ENCODE peak calls at places on chromosome 22, in nine cellular contexts. One of them, this sample, is unnamed.

GRCh38 chr22:32776800-32777199 is 24.7 kb upstream of the TIMP3 start:
- DNase-seq in NB4: no peak
- DNase-seq in right lobe of liver: no peak
- DNase-seq in lower leg skin: no peak
- DNase-seq in A549: no peak
- DNase-seq in HCT116: no peak
- DNase-seq in transverse colon: no peak
- DNase-seq in ovary: no peak
- DNase-seq in testis: no peak
- DNase-seq in this sample: no peak

GRCh38 chr22:39135092-39135896 is 17.2 kb downstream of the CBX7 start:
- DNase-seq in right lobe of liver: no peak
- DNase-seq in testis: no peak
- DNase-seq in ovary: no peak
- DNase-seq in transverse colon: peak; percentile 44
- DNase-seq in NB4: peak; percentile 64
- DNase-seq in lower leg skin: no peak
- DNase-seq in A549: peak; percentile 49
- DNase-seq in HCT116: peak; percentile 7
- DNase-seq in this sample: no peak

GRCh38 chr22:44090571-44090905 is 66.4 kb downstream of the PARVB start:
- DNase-seq in NB4: no peak
- DNase-seq in ovary: no peak
- DNase-seq in lower leg skin: no peak
- DNase-seq in testis: no peak
- DNase-seq in right lobe of liver: no peak
- DNase-seq in A549: no peak
- DNase-seq in HCT116: no peak
- DNase-seq in transverse colon: no peak
- DNase-seq in this sample: no peak

GRCh38 chr22:49009359-49010063 is 818.2 kb downstream of the BRD1 start:
- DNase-seq in transverse colon: no peak
- DNase-seq in A549: no peak
- DNase-seq in lower leg skin: peak; percentile 56
- DNase-seq in HCT116: no peak
- DNase-seq in ovary: no peak
- DNase-seq in right lobe of liver: no peak
- DNase-seq in testis: peak; percentile 3
- DNase-seq in NB4: no peak
- DNase-seq in this sample: no peak

GRCh38 chr22:44939451-44939850 is 70.4 kb downstream of the PHF21B start:
- DNase-seq in NB4: no peak
- DNase-seq in HCT116: no peak
- DNase-seq in right lobe of liver: no peak
- DNase-seq in ovary: no peak
- DNase-seq in testis: no peak
- DNase-seq in A549: no peak
- DNase-seq in lower leg skin: no peak
- DNase-seq in transverse colon: no peak
- DNase-seq in this sample: no peak

GRCh38 chr22:17773606-17774205 is 563 bp downstream of the BID start:
- DNase-seq in testis: peak; percentile 48
- DNase-seq in HCT116: no peak
- DNase-seq in right lobe of liver: peak; percentile 69
- DNase-seq in lower leg skin: no peak
- DNase-seq in ovary: no peak
- DNase-seq in A549: peak; percentile 12
- DNase-seq in NB4: peak; percentile 74
- DNase-seq in transverse colon: peak; percentile 66
- DNase-seq in this sample: no peak

GRCh38 chr22:23218867-23219251 is 38.5 kb downstream of the BCR start:
- DNase-seq in transverse colon: peak; percentile 54
- DNase-seq in HCT116: no peak
- DNase-seq in ovary: peak; percentile 50
- DNase-seq in right lobe of liver: peak; percentile 56
- DNase-seq in testis: no peak
- DNase-seq in lower leg skin: no peak
- DNase-seq in A549: no peak
- DNase-seq in NB4: peak; percentile 81
- DNase-seq in this sample: no peak

GRCh38 chr22:48926663-48927062 is 901.0 kb downstream of the BRD1 start:
- DNase-seq in HCT116: no peak
- DNase-seq in A549: no peak
- DNase-seq in ovary: no peak
- DNase-seq in transverse colon: no peak
- DNase-seq in testis: no peak
- DNase-seq in NB4: no peak
- DNase-seq in right lobe of liver: no peak
- DNase-seq in lower leg skin: peak; percentile 20
- DNase-seq in this sample: no peak

GRCh38 chr22:39470462-39471335 is 13.9 kb downstream of the MGAT3 start:
- DNase-seq in testis: no peak
- DNase-seq in lower leg skin: no peak
- DNase-seq in HCT116: no peak
- DNase-seq in A549: no peak
- DNase-seq in transverse colon: no peak
- DNase-seq in right lobe of liver: no peak
- DNase-seq in ovary: no peak
- DNase-seq in NB4: no peak
- DNase-seq in this sample: no peak

GRCh38 chr22:24975813-24976341 is 23.4 kb downstream of the KIAA1671 start:
- DNase-seq in transverse colon: no peak
- DNase-seq in right lobe of liver: no peak
- DNase-seq in A549: no peak
- DNase-seq in testis: peak; percentile 75
- DNase-seq in HCT116: no peak
- DNase-seq in lower leg skin: no peak
- DNase-seq in ovary: peak; percentile 79
- DNase-seq in NB4: no peak
- DNase-seq in this sample: peak; percentile 89

GRCh38 chr22:31277741-31278642 is 14.3 kb downstream of the PIK3IP1 start:
- DNase-seq in right lobe of liver: no peak
- DNase-seq in HCT116: no peak
- DNase-seq in transverse colon: no peak
- DNase-seq in lower leg skin: no peak
- DNase-seq in testis: no peak
- DNase-seq in A549: no peak
- DNase-seq in NB4: no peak
- DNase-seq in ovary: no peak
- DNase-seq in this sample: peak; percentile 55

GRCh38 chr22:27391092-27391770 is 410.3 kb downstream of the MN1 start:
- DNase-seq in ovary: peak; percentile 65
- DNase-seq in A549: no peak
- DNase-seq in lower leg skin: peak; percentile 66
- DNase-seq in testis: peak; percentile 81
- DNase-seq in transverse colon: no peak
- DNase-seq in right lobe of liver: no peak
- DNase-seq in HCT116: no peak
- DNase-seq in NB4: no peak
- DNase-seq in this sample: no peak

GRCh38 chr22:21866821-21867527 is 471 bp downstream of the MAPK1 start:
- DNase-seq in A549: peak; percentile 5
- DNase-seq in testis: peak; percentile 39
- DNase-seq in ovary: peak; percentile 26
- DNase-seq in NB4: peak; percentile 45
- DNase-seq in lower leg skin: peak; percentile 87
- DNase-seq in right lobe of liver: peak; percentile 40
- DNase-seq in HCT116: no peak
- DNase-seq in transverse colon: peak; percentile 35
- DNase-seq in this sample: peak; percentile 70

GRCh38 chr22:20581503-20582170 is 74.2 kb downstream of the MED15 start:
- DNase-seq in ovary: no peak
- DNase-seq in transverse colon: no peak
- DNase-seq in lower leg skin: no peak
- DNase-seq in NB4: no peak
- DNase-seq in HCT116: no peak
- DNase-seq in A549: no peak
- DNase-seq in testis: no peak
- DNase-seq in right lobe of liver: peak; percentile 20
- DNase-seq in this sample: no peak

GRCh38 chr22:25092119-25092518 is 107.5 kb upstream of the CRYBB3 start:
- DNase-seq in right lobe of liver: no peak
- DNase-seq in transverse colon: no peak
- DNase-seq in HCT116: no peak
- DNase-seq in NB4: no peak
- DNase-seq in A549: no peak
- DNase-seq in ovary: no peak
- DNase-seq in lower leg skin: no peak
- DNase-seq in testis: no peak
- DNase-seq in this sample: no peak

GRCh38 chr22:17368144-17368726 is 1.0 kb upstream of the CECR2 start:
- DNase-seq in NB4: no peak
- DNase-seq in HCT116: no peak
- DNase-seq in transverse colon: no peak
- DNase-seq in ovary: no peak
- DNase-seq in lower leg skin: no peak
- DNase-seq in testis: peak; percentile 53
- DNase-seq in A549: no peak
- DNase-seq in right lobe of liver: no peak
- DNase-seq in this sample: no peak

GRCh38 chr22:23777776-23778575 is 5.3 kb downstream of the MMP11 start:
- DNase-seq in testis: no peak
- DNase-seq in lower leg skin: no peak
- DNase-seq in right lobe of liver: no peak
- DNase-seq in ovary: no peak
- DNase-seq in A549: no peak
- DNase-seq in transverse colon: no peak
- DNase-seq in HCT116: no peak
- DNase-seq in NB4: no peak
- DNase-seq in this sample: no peak

GRCh38 chr22:22226448-22227187 is 18.0 kb upstream of the VPREB1 start:
- DNase-seq in testis: no peak
- DNase-seq in HCT116: no peak
- DNase-seq in right lobe of liver: no peak
- DNase-seq in NB4: no peak
- DNase-seq in A549: no peak
- DNase-seq in ovary: no peak
- DNase-seq in lower leg skin: peak; percentile 6
- DNase-seq in transverse colon: no peak
- DNase-seq in this sample: no peak

GRCh38 chr22:44211256-44211945 is 30.7 kb downstream of the PARVG start:
- DNase-seq in transverse colon: peak; percentile 14
- DNase-seq in ovary: no peak
- DNase-seq in lower leg skin: peak; percentile 88
- DNase-seq in testis: no peak
- DNase-seq in right lobe of liver: no peak
- DNase-seq in HCT116: no peak
- DNase-seq in A549: no peak
- DNase-seq in NB4: no peak
- DNase-seq in this sample: no peak

GRCh38 chr22:22462813-22463567 is 45.6 kb downstream of the ZNF280B start:
- DNase-seq in NB4: peak; percentile 18
- DNase-seq in A549: peak; percentile 30
- DNase-seq in right lobe of liver: no peak
- DNase-seq in testis: no peak
- DNase-seq in transverse colon: no peak
- DNase-seq in lower leg skin: no peak
- DNase-seq in ovary: no peak
- DNase-seq in HCT116: no peak
- DNase-seq in this sample: no peak

GRCh38 chr22:31954535-31955326 is 10.4 kb downstream of the YWHAH start:
- DNase-seq in NB4: no peak
- DNase-seq in ovary: no peak
- DNase-seq in A549: no peak
- DNase-seq in HCT116: no peak
- DNase-seq in right lobe of liver: no peak
- DNase-seq in testis: no peak
- DNase-seq in lower leg skin: no peak
- DNase-seq in transverse colon: no peak
- DNase-seq in this sample: no peak

GRCh38 chr22:32674925-32675825 is 126.3 kb upstream of the TIMP3 start:
- DNase-seq in testis: peak; percentile 23
- DNase-seq in transverse colon: no peak
- DNase-seq in ovary: no peak
- DNase-seq in A549: no peak
- DNase-seq in lower leg skin: no peak
- DNase-seq in HCT116: no peak
- DNase-seq in right lobe of liver: no peak
- DNase-seq in NB4: peak; percentile 40
- DNase-seq in this sample: peak; percentile 37

GRCh38 chr22:41525450-41526225 is 18.6 kb downstream of the POLR3H start:
- DNase-seq in testis: no peak
- DNase-seq in NB4: no peak
- DNase-seq in transverse colon: no peak
- DNase-seq in lower leg skin: no peak
- DNase-seq in right lobe of liver: no peak
- DNase-seq in A549: no peak
- DNase-seq in ovary: no peak
- DNase-seq in HCT116: no peak
- DNase-seq in this sample: peak; percentile 68
- TF ChIP-seq POLR2A in testis: no peak
- TF ChIP-seq POLR2A in NB4: no peak
- TF ChIP-seq POLR2A in transverse colon: no peak
- TF ChIP-seq POLR2A in lower leg skin: no peak
- TF ChIP-seq POLR2A in right lobe of liver: peak; percentile 9
- TF ChIP-seq POLR2A in A549: no peak
- TF ChIP-seq POLR2A in ovary: no peak
- TF ChIP-seq POLR2A in HCT116: no peak
- TF ChIP-seq POLR2A in this sample: no peak

GRCh38 chr22:50196256-50196655 is 4.6 kb upstream of the SELENOO start:
- DNase-seq in HCT116: no peak
- DNase-seq in ovary: no peak
- DNase-seq in testis: no peak
- DNase-seq in lower leg skin: no peak
- DNase-seq in A549: no peak
- DNase-seq in NB4: no peak
- DNase-seq in transverse colon: no peak
- DNase-seq in right lobe of liver: no peak
- DNase-seq in this sample: no peak
- TF ChIP-seq POLR2A in HCT116: no peak
- TF ChIP-seq POLR2A in ovary: no peak
- TF ChIP-seq POLR2A in testis: no peak
- TF ChIP-seq POLR2A in lower leg skin: no peak
- TF ChIP-seq POLR2A in A549: no peak
- TF ChIP-seq POLR2A in NB4: no peak
- TF ChIP-seq POLR2A in transverse colon: no peak
- TF ChIP-seq POLR2A in right lobe of liver: no peak
- TF ChIP-seq POLR2A in this sample: no peak

GRCh38 chr22:46036558-46037408 is 59.8 kb upstream of the WNT7B start:
- DNase-seq in right lobe of liver: peak; percentile 47
- DNase-seq in testis: peak; percentile 58
- DNase-seq in ovary: peak; percentile 45
- DNase-seq in lower leg skin: peak; percentile 90
- DNase-seq in transverse colon: peak; percentile 59
- DNase-seq in A549: peak; percentile 69
- DNase-seq in HCT116: peak; percentile 39
- DNase-seq in NB4: peak; percentile 48
- DNase-seq in this sample: peak; percentile 78
- TF ChIP-seq POLR2A in right lobe of liver: no peak
- TF ChIP-seq POLR2A in testis: no peak
- TF ChIP-seq POLR2A in ovary: no peak
- TF ChIP-seq POLR2A in lower leg skin: no peak
- TF ChIP-seq POLR2A in transverse colon: no peak
- TF ChIP-seq POLR2A in A549: no peak
- TF ChIP-seq POLR2A in HCT116: no peak
- TF ChIP-seq POLR2A in NB4: no peak
- TF ChIP-seq POLR2A in this sample: no peak

DNA sequence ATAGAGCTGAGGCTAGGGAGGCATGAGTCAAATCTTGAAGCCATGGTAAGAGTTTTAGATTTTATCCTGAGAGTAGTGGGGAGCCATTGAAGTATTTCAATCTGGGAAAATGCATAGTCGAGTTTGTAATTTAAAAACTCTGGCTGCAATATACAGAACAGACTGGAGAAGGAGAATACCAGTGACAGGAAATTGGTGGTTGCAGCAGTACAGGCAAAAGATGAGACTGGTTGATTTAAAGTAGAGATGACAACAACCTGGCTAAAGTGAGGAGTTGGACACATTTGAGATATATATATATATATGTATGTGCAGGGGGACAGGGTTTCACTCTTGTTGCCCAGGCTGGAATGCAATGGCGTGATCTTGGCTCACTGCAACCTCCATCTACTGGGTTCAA is 6.2 kb downstream of the HORMAD2 start:
- DNase-seq in lower leg skin: no peak
- DNase-seq in right lobe of liver: no peak
- DNase-seq in HCT116: no peak
- DNase-seq in NB4: no peak
- DNase-seq in transverse colon: no peak
- DNase-seq in testis: no peak
- DNase-seq in ovary: no peak
- DNase-seq in A549: no peak
- DNase-seq in this sample: no peak
- TF ChIP-seq POLR2A in lower leg skin: no peak
- TF ChIP-seq POLR2A in right lobe of liver: no peak
- TF ChIP-seq POLR2A in HCT116: no peak
- TF ChIP-seq POLR2A in NB4: no peak
- TF ChIP-seq POLR2A in transverse colon: no peak
- TF ChIP-seq POLR2A in testis: no peak
- TF ChIP-seq POLR2A in ovary: no peak
- TF ChIP-seq POLR2A in A549: no peak
- TF ChIP-seq POLR2A in this sample: no peak